ENCODE peak calls at places on chromosomes 5 and 9, in seven cellular contexts. W, L, E, D, I, A and U are unnamed samples.

GRCh38 chr5:58240286-58240685 is 219.6 kb downstream of the PLK2 start:
- DNase-seq in D (no peak), E (peak), A (no peak), I (peak), L (peak), W (no peak), U (no peak)

GRCh38 chr5:113450366-113451328 is 15.9 kb upstream of the TSSK1B start:
- DNase-seq in W (no peak), I (peak), E (peak), D (no peak), L (peak), A (no peak), U (peak)

GRCh38 chr9:98117984-98118639 is 910 bp downstream of the TRIM14 start:
- DNase-seq in D (peak), E (no peak), L (no peak), I (no peak), A (no peak), W (no peak), U (peak)

GRCh38 chr9:115039686-115040085 is 78.3 kb downstream of the TNC start:
- DNase-seq in L (no peak), A (no peak), I (no peak), E (no peak), D (no peak), W (no peak), U (no peak)

GRCh38 chr5:179371681-179372675 is 26.7 kb upstream of the ADAMTS2 start:
- DNase-seq in A (no peak), I (no peak), D (no peak), E (no peak), W (no peak), L (no peak), U (no peak)

GRCh38 chr9:135076143-135076875 is 11.2 kb upstream of the OLFM1 start:
- DNase-seq in L (no peak), E (no peak), A (no peak), W (no peak), D (no peak), I (no peak), U (no peak)

GRCh38 chr5:94901071-94901979 is 282.9 kb downstream of the SLF1 start:
- DNase-seq in I (peak), W (no peak), L (peak), A (no peak), D (peak), E (no peak), U (peak)

GRCh38 chr5:176153741-176154140 is 84.5 kb upstream of the SIMC1 start:
- DNase-seq in D (no peak), A (no peak), E (no peak), L (peak), I (peak), W (no peak), U (no peak)

GRCh38 chr9:37210737-37211523 is 90.6 kb downstream of the ZCCHC7 start:
- DNase-seq in D (peak), A (no peak), I (no peak), W (no peak), L (no peak), E (no peak), U (peak)

GRCh38 chr5:142600611-142601360 is 85.1 kb downstream of the FGF1 start:
- DNase-seq in E (peak), L (peak), D (no peak), I (peak), W (peak), A (no peak), U (peak)

GRCh38 chr9:76027426-76027825 is 137.0 kb downstream of the PCSK5 start:
- DNase-seq in I (no peak), D (no peak), E (no peak), W (no peak), A (no peak), L (peak), U (no peak)

GRCh38 chr5:178318893-178319292 is 86.3 kb upstream of the PHYKPL start:
- DNase-seq in L (no peak), W (no peak), E (no peak), I (no peak), D (no peak), A (no peak), U (no peak)

GRCh38 chr5:16615737-16616535 is 861 bp downstream of the RETREG1 start:
- DNase-seq in D (no peak), I (no peak), L (no peak), A (no peak), E (no peak), W (no peak), U (no peak)

GRCh38 chr9:86829496-86830046 is 117.7 kb downstream of the GAS1 start:
- DNase-seq in L (no peak), A (no peak), D (no peak), W (no peak), I (no peak), E (no peak), U (no peak)

GRCh38 chr9:92483896-92484545 is 1.7 kb upstream of the ASPN start:
- DNase-seq in D (no peak), I (no peak), L (peak), E (no peak), A (no peak), W (no peak), U (peak)

GRCh38 chr5:76257225-76257833 is 145.8 kb upstream of the IQGAP2 start:
- DNase-seq in I (no peak), E (no peak), A (no peak), D (no peak), L (no peak), W (no peak), U (no peak)

GRCh38 chr5:43191740-43192557 is at the start of gene NIM1K:
- DNase-seq in W (peak), E (no peak), I (no peak), D (peak), A (peak), L (peak), U (peak)

GRCh38 chr5:142145106-142145900 is 36.7 kb downstream of the NDFIP1 start:
- DNase-seq in D (peak), W (no peak), I (peak), E (peak), L (peak), A (peak), U (peak)

GRCh38 chr5:108326982-108327381 is 54.9 kb downstream of the FBXL17 start:
- DNase-seq in D (no peak), E (no peak), L (no peak), I (no peak), W (no peak), A (no peak), U (no peak)

GRCh38 chr5:179906795-179907569 is 715 bp downstream of the TBC1D9B start:
- DNase-seq in I (no peak), W (no peak), A (peak), L (peak), D (peak), E (no peak), U (peak)

GRCh38 chr9:85511746-85512145 is 230.0 kb downstream of the AGTPBP1 start:
- DNase-seq in D (no peak), L (no peak), I (no peak), A (no peak), E (no peak), W (no peak), U (no peak)

GRCh38 chr9:85505612-85506011 is 236.1 kb downstream of the AGTPBP1 start:
- DNase-seq in D (no peak), W (no peak), I (no peak), E (no peak), L (no peak), A (no peak), U (no peak)

GRCh38 chr9:85502815-85503643 is 238.7 kb downstream of the AGTPBP1 start:
- DNase-seq in D (peak), E (no peak), W (no peak), A (no peak), L (no peak), I (no peak), U (no peak)

GRCh38 chr9:85510830-85511504 is 230.8 kb downstream of the AGTPBP1 start:
- DNase-seq in L (no peak), D (no peak), E (no peak), A (no peak), W (peak), I (no peak), U (no peak)

DNA sequence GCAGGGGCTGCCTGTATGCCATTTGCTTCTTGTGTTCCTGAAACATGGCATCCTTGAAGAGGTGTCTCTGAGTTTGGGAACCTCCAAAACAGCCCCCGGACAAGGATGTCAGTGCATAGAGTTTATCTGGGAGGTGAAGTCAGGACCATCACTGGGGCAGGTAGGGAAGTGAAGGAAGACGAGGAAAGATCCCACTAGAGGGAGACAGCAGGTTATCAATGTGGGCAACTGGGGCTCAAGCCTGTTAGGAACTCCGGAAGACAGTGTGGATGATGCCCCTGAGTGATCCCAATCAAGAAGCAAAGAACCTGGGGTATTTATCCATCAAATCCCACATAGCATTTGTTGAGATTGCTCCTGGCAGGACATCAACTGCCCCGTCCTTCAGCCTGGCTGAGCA is 233.1 kb downstream of the AGTPBP1 start:
- DNase-seq in D (no peak), L (no peak), W (no peak), A (no peak), I (no peak), E (no peak), U (no peak)
- TF ChIP-seq CTCF in D (no peak), L (no peak), W (no peak), A (no peak), I (peak), E (no peak), U (no peak)

GRCh38 chr5:14909369-14909768 is 37.8 kb upstream of the ANKH start:
- DNase-seq in D (no peak), L (no peak), E (no peak), I (no peak), A (no peak), W (no peak), U (no peak)
- H3K4me3 ChIP-seq in D (no peak), L (no peak), E (no peak), I (no peak), A (no peak), W (no peak), U (no peak)

GRCh38 chr9:5265939-5266338 is 34.7 kb downstream of the INSL4 start:
- DNase-seq in E (no peak), A (no peak), L (no peak), D (peak), W (no peak), I (no peak), U (no peak)

GRCh38 chr9:5269249-5269715 is 35.2 kb downstream of the RLN2 start:
- DNase-seq in E (peak), D (no peak), I (peak), A (peak), W (no peak), L (peak), U (peak)

GRCh38 chr9:5264219-5264595 is 33.0 kb downstream of the INSL4 start:
- DNase-seq in I (no peak), E (no peak), D (no peak), W (no peak), L (no peak), A (no peak), U (no peak)

GRCh38 chr9:5263568-5264218 is 32.5 kb downstream of the INSL4 start:
- DNase-seq in D (peak), I (peak), L (peak), W (no peak), A (peak), E (no peak), U (peak)
- TF ChIP-seq CTCF in D (peak), I (no peak), L (no peak), W (no peak), A (peak), E (no peak), U (no peak)

GRCh38 chr5:140576776-140577201 is 12.2 kb downstream of the SLC35A4 start:
- DNase-seq in I (peak), A (no peak), L (no peak), D (no peak), W (no peak), E (no peak), U (peak)
- H3K4me3 ChIP-seq in I (no peak), A (no peak), L (no peak), D (no peak), W (no peak), E (no peak), U (no peak)

DNA sequence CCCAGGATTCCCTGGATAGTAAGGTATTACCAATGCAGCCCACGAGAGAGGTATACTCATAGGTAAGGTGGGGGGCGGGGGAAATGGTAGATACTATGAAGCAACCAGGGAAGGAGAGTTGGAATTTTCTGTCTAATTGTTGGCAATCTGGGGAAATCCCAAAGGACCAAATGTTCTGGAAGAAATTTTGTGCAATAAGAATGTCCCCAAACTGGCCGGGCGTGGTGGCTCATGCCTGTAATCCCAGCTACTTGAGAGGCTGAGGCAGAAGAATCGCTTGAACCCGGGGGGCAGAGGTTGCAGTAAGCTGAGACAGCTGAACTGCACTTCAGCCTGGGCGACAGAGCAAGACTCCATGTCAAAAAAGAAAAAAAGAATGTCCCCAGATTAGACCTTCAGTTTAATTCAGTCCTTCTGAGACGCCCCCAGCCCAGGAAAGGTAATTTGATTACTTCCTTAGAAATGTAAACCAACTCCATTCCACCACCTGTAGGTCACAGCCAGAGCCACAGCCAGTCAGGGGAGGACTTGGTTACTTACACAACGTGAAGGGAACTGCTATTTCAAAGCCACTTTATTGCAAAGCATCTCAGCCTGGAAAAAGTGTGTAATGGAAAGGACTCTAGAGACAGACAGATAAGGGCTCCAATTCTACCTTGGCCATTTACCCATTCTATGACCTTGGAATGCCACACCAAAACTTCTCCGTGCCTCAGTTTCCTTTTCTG is 50.0 kb upstream of the KLF4 start:
- DNase-seq in E (no peak), A (peak), D (no peak), I (no peak), W (peak), L (no peak), U (peak)
- TF ChIP-seq CTCF in E (no peak), A (no peak), D (no peak), I (no peak), W (peak), L (no peak), U (no peak)

GRCh38 chr5:173745123-173745522 is 128.7 kb upstream of the BOD1 start:
- DNase-seq in D (peak), A (no peak), W (no peak), E (no peak), L (no peak), I (no peak), U (no peak)

GRCh38 chr5:173747876-173748275 is 131.4 kb upstream of the BOD1 start:
- DNase-seq in W (no peak), D (no peak), E (no peak), L (no peak), I (no peak), A (no peak), U (no peak)

GRCh38 chr5:173745561-173745960 is 129.1 kb upstream of the BOD1 start:
- DNase-seq in E (no peak), L (no peak), I (no peak), A (no peak), W (no peak), D (no peak), U (no peak)

GRCh38 chr5:173744527-173744926 is 128.1 kb upstream of the BOD1 start:
- DNase-seq in I (no peak), D (no peak), A (no peak), E (no peak), W (no peak), L (no peak), U (no peak)

DNA sequence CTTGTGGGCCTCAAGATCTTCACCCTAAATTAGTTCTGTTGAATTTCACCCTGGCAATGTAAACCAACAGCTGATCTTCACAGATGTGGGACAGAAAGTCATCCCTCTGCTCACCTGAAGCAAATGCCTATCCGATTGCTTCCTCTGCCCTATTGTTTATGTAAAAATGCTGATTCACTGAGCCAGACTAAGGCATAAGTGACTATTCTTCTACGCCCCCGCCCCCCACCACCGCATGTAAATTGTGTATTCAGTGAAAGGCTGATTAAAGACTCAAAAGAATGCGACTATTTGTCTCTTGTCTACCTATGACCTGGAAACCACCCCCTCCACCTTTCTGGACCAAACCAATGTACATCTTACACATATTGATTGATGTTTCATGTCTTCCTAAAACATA is 129.6 kb upstream of the BOD1 start:
- DNase-seq in A (no peak), W (no peak), L (no peak), D (no peak), E (no peak), I (no peak), U (no peak)
- H3K4me3 ChIP-seq in A (no peak), W (no peak), L (no peak), D (no peak), E (no peak), I (no peak), U (no peak)

DNA sequence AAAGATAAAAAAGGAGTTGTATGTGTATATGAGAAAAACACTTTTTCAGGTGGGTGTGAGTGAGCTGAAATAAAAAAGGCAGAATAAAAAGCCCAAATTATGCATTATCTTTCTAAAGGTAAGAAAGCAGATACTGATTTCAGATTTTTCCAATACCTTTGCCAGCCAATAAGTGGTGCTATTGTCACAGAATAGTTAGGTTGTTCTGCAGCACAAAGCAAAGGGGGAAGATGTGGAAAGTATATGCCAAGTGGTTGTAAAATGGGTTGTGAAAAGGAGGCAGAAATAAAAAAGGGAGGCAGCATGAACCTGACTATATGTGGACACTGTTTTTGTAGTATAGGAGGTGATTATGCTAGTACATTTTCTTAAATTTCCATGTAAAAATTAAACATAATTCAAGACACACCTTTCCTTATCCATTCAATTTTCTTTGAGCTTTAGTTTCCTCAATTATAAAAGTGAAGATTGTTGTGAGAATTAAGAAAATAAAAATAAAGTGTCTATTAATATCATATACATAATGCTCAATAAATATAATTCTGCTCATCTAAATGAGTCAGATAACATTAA is 106.7 kb downstream of the SMIM15 start:
- DNase-seq in I (peak), D (peak), W (no peak), A (peak), L (peak), E (no peak), U (peak)
- TF ChIP-seq CTCF in I (peak), D (peak), W (peak), A (peak), L (peak), E (peak), U (peak)

GRCh38 chr9:113566011-113566711 is 102.6 kb downstream of the RGS3 start:
- DNase-seq in E (no peak), W (no peak), L (no peak), A (no peak), D (no peak), I (no peak), U (no peak)
- H3K4me3 ChIP-seq in E (peak), W (peak), L (peak), A (peak), D (peak), I (peak), U (peak)